ENCODE peak calls at places on chromosomes 4 and X, in seven cellular contexts. E is psoas muscle, B is endodermal cell, W is fibroblast of pulmonary artery, Z is heart right ventricle, U is H1, P is bronchial epithelial cell. N is an unnamed sample.

GRCh38 chr4:48141048-48141447 is 7.0 kb upstream of the TXK start:
- DNase-seq in E (no peak), B (no peak), W (peak; percentile 68), Z (no peak), U (no peak), P (peak; percentile 54), N (peak; percentile 58)

GRCh38 chrX:115521717-115522116 is 39.3 kb upstream of the PLS3 start:
- DNase-seq in E (no peak), B (no peak), W (peak; percentile 18), Z (no peak), U (no peak), P (no peak), N (no peak)

GRCh38 chr4:27154706-27155105 is 294.1 kb downstream of the STIM2 start:
- DNase-seq in E (no peak), B (no peak), W (peak; percentile 52), Z (no peak), U (no peak), P (peak; percentile 50), N (peak; percentile 88)

GRCh38 chrX:150202641-150203248 is 160.4 kb upstream of the MAMLD1 start:
- DNase-seq in E (no peak), B (no peak), W (peak; percentile 93), Z (no peak), U (no peak), P (peak; percentile 65), N (peak; percentile 76)

GRCh38 chrX:53682885-53683555 is 3.5 kb downstream of the HUWE1 start:
- DNase-seq in E (no peak), B (peak; percentile 75), W (peak; percentile 62), Z (peak; percentile 18), U (no peak), P (peak; percentile 39), N (peak; percentile 25)

GRCh38 chrX:119228506-119229290 is 7.4 kb upstream of the PGRMC1 start:
- DNase-seq in E (no peak), B (no peak), W (peak; percentile 94), Z (no peak), U (no peak), P (peak; percentile 84), N (peak; percentile 92)

GRCh38 chrX:1361275-1361674 is 24.7 kb downstream of the IL3RA start:
- DNase-seq in E (peak; percentile 23), B (peak; percentile 55), W (no peak), Z (no peak), U (no peak), P (no peak), N (no peak)

GRCh38 chr4:12293906-12294525 is 865.3 kb upstream of the HS3ST1 start:
- DNase-seq in E (no peak), B (no peak), W (no peak), Z (no peak), U (no peak), P (no peak), N (no peak)

GRCh38 chr4:163764569-163764968 is 270.1 kb downstream of the TMA16 start:
- DNase-seq in E (no peak), B (no peak), W (no peak), Z (no peak), U (no peak), P (peak; percentile 56), N (no peak)

GRCh38 chr4:158938462-158939044 is 164.3 kb upstream of the RAPGEF2 start:
- DNase-seq in E (no peak), B (no peak), W (peak; percentile 16), Z (no peak), U (no peak), P (no peak), N (peak; percentile 90)

GRCh38 chrX:37871626-37872302 is 24.4 kb upstream of the DYNLT3 start:
- DNase-seq in E (peak; percentile 45), B (no peak), W (peak; percentile 79), Z (peak; percentile 13), U (no peak), P (peak; percentile 89), N (peak; percentile 91)

GRCh38 chr4:850323-850945 is 24.5 kb upstream of the CPLX1 start:
- DNase-seq in E (peak; percentile 26), B (no peak), W (no peak), Z (no peak), U (no peak), P (no peak), N (no peak)

GRCh38 chrX:66680451-66680850 is 41.6 kb upstream of the EDA2R start:
- DNase-seq in E (no peak), B (no peak), W (peak; percentile 13), Z (no peak), U (no peak), P (peak; percentile 57), N (peak; percentile 37)

GRCh38 chrX:65035451-65035779 is 59.2 kb upstream of the ZC4H2 start:
- DNase-seq in E (peak; percentile 43), B (peak; percentile 76), W (peak; percentile 21), Z (peak; percentile 3), U (peak; percentile 0), P (peak; percentile 0), N (peak; percentile 5)

GRCh38 chr4:110119347-110119746 is 79.1 kb downstream of the ELOVL6 start:
- DNase-seq in E (no peak), B (no peak), W (peak; percentile 24), Z (no peak), U (no peak), P (peak; percentile 88), N (no peak)

GRCh38 chr4:16238304-16238703 is 12.0 kb upstream of the TAPT1 start:
- DNase-seq in E (no peak), B (no peak), W (no peak), Z (no peak), U (no peak), P (no peak), N (no peak)

GRCh38 chr4:8701101-8702019 is 108.8 kb downstream of the CPZ start:
- DNase-seq in E (no peak), B (peak; percentile 41), W (no peak), Z (no peak), U (no peak), P (no peak), N (no peak)

GRCh38 chr4:82801910-82802521 is 3.4 kb upstream of the SCD5 start:
- DNase-seq in E (no peak), B (no peak), W (peak; percentile 56), Z (no peak), U (no peak), P (peak; percentile 56), N (no peak)
- TF ChIP-seq CTCF in E (no peak), B (peak; percentile 48), W (peak; percentile 52), Z (no peak), U (no peak), P (peak; percentile 33), N (peak; percentile 58)

DNA sequence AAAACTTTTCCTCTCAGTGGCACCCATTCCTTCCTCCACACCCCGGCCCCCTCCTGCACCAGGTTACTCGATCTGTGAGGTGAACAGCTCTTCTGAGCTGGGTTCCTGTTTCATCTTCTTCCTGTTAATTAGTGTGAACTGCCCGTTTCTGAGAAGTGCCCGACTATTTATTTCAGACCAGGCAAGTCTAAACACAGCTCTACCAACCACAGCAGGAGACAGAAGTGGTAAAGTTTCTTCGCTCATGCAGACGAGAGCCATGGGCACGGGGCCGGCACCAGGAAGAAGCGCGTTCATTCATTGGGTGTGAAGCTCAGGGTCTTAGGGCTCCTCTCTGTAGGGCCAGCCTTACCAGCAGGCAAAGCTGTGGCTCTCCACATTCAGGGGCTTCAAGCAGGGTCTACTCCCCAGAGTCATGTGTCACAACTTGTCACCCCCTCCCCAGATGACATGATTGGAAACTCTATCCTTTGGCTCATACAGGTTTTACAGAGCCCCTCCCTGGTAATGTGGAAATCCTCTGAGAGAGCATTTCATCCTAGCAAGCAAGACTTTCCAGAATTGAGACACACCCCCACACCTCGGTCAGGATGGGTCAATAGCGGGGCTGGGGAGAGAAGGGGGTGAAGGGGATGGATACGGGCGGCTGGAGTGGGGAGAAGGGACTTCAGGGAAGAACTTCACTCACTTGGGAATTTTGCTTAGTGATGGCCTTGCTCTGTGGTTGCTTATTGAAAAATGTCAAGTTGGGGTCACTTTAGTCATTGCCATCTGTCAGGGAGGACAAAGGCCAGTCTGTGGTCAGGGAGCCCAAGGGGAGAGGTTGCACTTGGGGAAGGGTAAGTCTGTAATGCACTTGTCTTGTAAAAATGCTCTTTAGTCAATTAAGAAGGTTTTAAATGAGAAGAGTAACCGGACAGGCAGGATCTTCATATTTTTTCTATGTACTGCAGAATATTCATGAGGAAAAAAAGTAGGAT is 121.6 kb upstream of the TRIM2 start:
- DNase-seq in E (no peak), B (no peak), W (no peak), Z (no peak), U (no peak), P (peak; percentile 81), N (no peak)
- H3K4me3 ChIP-seq in E (no peak overlapping the region), B (no peak overlapping the region), W (no peak overlapping the region), Z (no peak overlapping the region), U (no peak overlapping the region), P (no peak overlapping the region), N (no peak overlapping the region)

DNA sequence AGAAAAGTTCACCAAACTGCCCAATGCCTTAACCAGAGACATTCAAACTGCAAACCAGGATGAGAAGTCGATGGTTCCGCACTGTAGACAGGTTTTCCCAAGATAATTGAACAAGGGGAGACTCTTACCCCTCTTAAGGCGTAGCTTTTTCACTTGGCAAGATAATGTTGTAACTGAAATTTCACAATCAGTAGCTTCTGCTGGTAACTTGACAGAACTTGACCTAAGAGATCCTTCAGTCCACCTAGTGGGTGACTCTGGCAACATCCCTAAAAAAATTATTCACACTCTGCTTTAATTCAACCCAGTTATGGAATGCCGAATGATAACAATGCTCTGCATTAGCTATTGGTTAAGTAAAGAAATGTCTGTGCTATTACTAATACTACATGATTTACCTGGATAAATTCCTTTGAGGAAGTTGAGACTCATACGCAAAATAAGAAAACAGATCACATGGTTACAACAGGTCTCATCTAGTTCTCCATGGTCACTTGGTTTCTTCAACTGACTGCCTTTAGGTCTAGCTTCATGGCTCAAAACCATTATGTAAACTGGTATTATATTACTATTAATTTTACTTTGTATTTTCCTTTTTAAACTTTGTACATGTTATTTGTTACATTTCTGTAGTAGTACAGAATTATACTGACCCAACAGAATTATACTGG is 9.1 kb downstream of the ELF2 start:
- DNase-seq in E (no peak), B (no peak), W (peak; percentile 71), Z (no peak), U (no peak), P (peak; percentile 100), N (peak; percentile 39)
- TF ChIP-seq CTCF in E (peak; percentile 60), B (peak; percentile 84), W (peak; percentile 61), Z (peak; percentile 39), U (peak; percentile 58), P (peak; percentile 58), N (peak; percentile 42)

GRCh38 chr4:156970501-156971167 is 965 bp downstream of the PDGFC start:
- DNase-seq in E (peak; percentile 81), B (peak; percentile 87), W (peak; percentile 77), Z (peak; percentile 48), U (no peak), P (peak; percentile 54), N (peak; percentile 82)

GRCh38 chr4:156968479-156968984 is 3.1 kb downstream of the PDGFC start:
- DNase-seq in E (peak; percentile 61), B (peak; percentile 85), W (peak; percentile 87), Z (peak; percentile 57), U (no peak), P (peak; percentile 79), N (peak; percentile 84)

GRCh38 chr4:156971623-156972369 is at the start of gene PDGFC:
- DNase-seq in E (peak; percentile 86), B (peak; percentile 93), W (peak; percentile 66), Z (peak; percentile 68), U (no peak), P (no peak), N (peak; percentile 85)

GRCh38 chr4:156971168-156971601 is 414 bp downstream of the PDGFC start:
- DNase-seq in E (peak; percentile 51), B (peak; percentile 80), W (no peak), Z (no peak), U (no peak), P (no peak), N (no peak)

DNA sequence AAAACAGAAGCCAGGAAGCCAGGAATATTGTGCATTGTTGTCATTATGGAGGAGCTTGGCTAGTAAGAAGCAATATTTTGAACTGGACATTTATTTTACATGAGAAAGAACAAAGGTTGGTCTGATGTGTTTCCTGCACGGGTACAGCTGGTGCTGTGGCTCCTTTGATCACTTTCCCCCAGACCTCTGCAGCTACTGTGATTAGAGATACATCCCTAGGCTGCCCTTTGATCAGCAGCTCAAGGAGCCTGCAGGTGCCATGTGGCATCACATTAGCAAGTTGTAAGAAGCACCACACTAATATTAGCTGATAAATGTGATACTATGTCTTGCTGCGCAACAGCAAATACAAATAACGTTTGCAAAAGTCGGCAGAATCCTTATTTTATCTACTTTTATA is 2.5 kb downstream of the PDGFC start:
- DNase-seq in E (no peak), B (no peak), W (no peak), Z (no peak), U (no peak), P (no peak), N (peak; percentile 26)
- H3K4me3 ChIP-seq in E (peak overlapping the region; percentile 84), B (peak overlapping the region; percentile 86), W (peak overlapping the region; percentile 88), Z (peak overlapping the region; percentile 80), U (no peak overlapping the region), P (peak overlapping the region; percentile 77), N (peak overlapping the region; percentile 93)